ENCODE peak calls at places on chromosome 15, in ten cellular contexts. N is heart left ventricle, D is HepG2, A is right lobe of liver, O is body of pancreas, V is A549, Z is GM12878, W is K562, C is upper lobe of left lung, E is HCT116. L is an unnamed sample.

GRCh38 chr15:25596644-25597562 is 158.1 kb upstream of the UBE3A start:
- ATAC-seq in N (peak; percentile 59), D (no peak), A (no peak), O (no peak), V (no peak), Z (no peak), W (peak; percentile 58), C (no peak), E (no peak), L (no peak)

GRCh38 chr15:99476413-99477222 is 89.2 kb upstream of the MEF2A start:
- ATAC-seq in N (peak; percentile 71), D (peak; percentile 78), A (peak; percentile 39), O (peak; percentile 36), V (peak; percentile 96), Z (peak; percentile 71), W (no peak), C (peak; percentile 64), E (no peak), L (peak; percentile 93)

GRCh38 chr15:66285462-66286280 is 7.7 kb upstream of the DIS3L start:
- ATAC-seq in N (no peak), D (no peak), A (no peak), O (no peak), V (no peak), Z (no peak), W (peak; percentile 58), C (no peak), E (no peak), L (no peak)

GRCh38 chr15:38216763-38217162 is 35.9 kb upstream of the SPRED1 start:
- ATAC-seq in N (no peak), D (peak; percentile 43), A (no peak), O (no peak), V (peak; percentile 76), Z (no peak), W (no peak), C (no peak), E (no peak), L (no peak)

GRCh38 chr15:57035664-57036063 is 117.2 kb downstream of the TCF12 start:
- ATAC-seq in N (no peak), D (no peak), A (no peak), O (no peak), V (no peak), Z (no peak), W (peak; percentile 48), C (no peak), E (no peak), L (no peak)

GRCh38 chr15:38085931-38086562 is 151.6 kb downstream of the TMCO5A start:
- ATAC-seq in N (peak; percentile 36), D (no peak), A (peak; percentile 25), O (peak; percentile 40), V (no peak), Z (peak; percentile 82), W (no peak), C (peak; percentile 77), E (no peak), L (no peak)

GRCh38 chr15:64521201-64521600 is 60.8 kb downstream of the ZNF609 start:
- ATAC-seq in N (peak; percentile 62), D (no peak), A (peak; percentile 18), O (peak; percentile 47), V (peak; percentile 46), Z (no peak), W (peak; percentile 55), C (no peak), E (peak; percentile 5), L (no peak)

GRCh38 chr15:68650901-68651709 is 72.3 kb downstream of the CORO2B start:
- ATAC-seq in N (peak; percentile 47), D (peak; percentile 97), A (peak; percentile 87), O (peak; percentile 66), V (peak; percentile 99), Z (peak; percentile 87), W (peak; percentile 99), C (peak; percentile 69), E (peak; percentile 100), L (no peak)

GRCh38 chr15:80404057-80404718 is at the start of gene ARNT2:
- ATAC-seq in N (peak; percentile 74), D (peak; percentile 75), A (peak; percentile 40), O (peak; percentile 67), V (peak; percentile 81), Z (no peak), W (no peak), C (peak; percentile 38), E (peak; percentile 67), L (peak; percentile 67)

GRCh38 chr15:61155741-61156700 is 73.1 kb downstream of the RORA start:
- ATAC-seq in N (peak; percentile 75), D (no peak), A (no peak), O (no peak), V (no peak), Z (no peak), W (no peak), C (no peak), E (no peak), L (peak; percentile 70)

GRCh38 chr15:74460298-74460697 is 662 bp downstream of the UBL7 start:
- ATAC-seq in N (no peak), D (no peak), A (no peak), O (no peak), V (no peak), Z (peak; percentile 55), W (no peak), C (no peak), E (no peak), L (no peak)
- H3K4me3 ChIP-seq in N (peak overlapping the region; percentile 90), D (peak overlapping the region; percentile 86), A (peak overlapping the region; percentile 82), O (peak overlapping the region; percentile 84), V (peak overlapping the region; percentile 73), Z (peak overlapping the region; percentile 92), W (peak overlapping the region; percentile 73), C (no peak overlapping the region), E (peak overlapping the region; percentile 97), L (peak overlapping the region; percentile 79)

GRCh38 chr15:90716317-90716975 is 700 bp upstream of the BLM start:
- ATAC-seq in N (no peak), D (no peak), A (no peak), O (peak; percentile 17), V (no peak), Z (no peak), W (no peak), C (no peak), E (peak; percentile 33), L (peak; percentile 22)

GRCh38 chr15:90713081-90713480 is 4.1 kb upstream of the BLM start:
- ATAC-seq in N (no peak), D (no peak), A (no peak), O (no peak), V (no peak), Z (no peak), W (no peak), C (no peak), E (no peak), L (no peak)

GRCh38 chr15:90718232-90718631 is 1.1 kb downstream of the BLM start:
- ATAC-seq in N (no peak), D (no peak), A (no peak), O (no peak), V (no peak), Z (no peak), W (no peak), C (no peak), E (no peak), L (no peak)

GRCh38 chr15:90711842-90712241 is 5.3 kb upstream of the BLM start:
- ATAC-seq in N (no peak), D (no peak), A (no peak), O (no peak), V (no peak), Z (peak; percentile 6), W (no peak), C (no peak), E (no peak), L (no peak)

DNA sequence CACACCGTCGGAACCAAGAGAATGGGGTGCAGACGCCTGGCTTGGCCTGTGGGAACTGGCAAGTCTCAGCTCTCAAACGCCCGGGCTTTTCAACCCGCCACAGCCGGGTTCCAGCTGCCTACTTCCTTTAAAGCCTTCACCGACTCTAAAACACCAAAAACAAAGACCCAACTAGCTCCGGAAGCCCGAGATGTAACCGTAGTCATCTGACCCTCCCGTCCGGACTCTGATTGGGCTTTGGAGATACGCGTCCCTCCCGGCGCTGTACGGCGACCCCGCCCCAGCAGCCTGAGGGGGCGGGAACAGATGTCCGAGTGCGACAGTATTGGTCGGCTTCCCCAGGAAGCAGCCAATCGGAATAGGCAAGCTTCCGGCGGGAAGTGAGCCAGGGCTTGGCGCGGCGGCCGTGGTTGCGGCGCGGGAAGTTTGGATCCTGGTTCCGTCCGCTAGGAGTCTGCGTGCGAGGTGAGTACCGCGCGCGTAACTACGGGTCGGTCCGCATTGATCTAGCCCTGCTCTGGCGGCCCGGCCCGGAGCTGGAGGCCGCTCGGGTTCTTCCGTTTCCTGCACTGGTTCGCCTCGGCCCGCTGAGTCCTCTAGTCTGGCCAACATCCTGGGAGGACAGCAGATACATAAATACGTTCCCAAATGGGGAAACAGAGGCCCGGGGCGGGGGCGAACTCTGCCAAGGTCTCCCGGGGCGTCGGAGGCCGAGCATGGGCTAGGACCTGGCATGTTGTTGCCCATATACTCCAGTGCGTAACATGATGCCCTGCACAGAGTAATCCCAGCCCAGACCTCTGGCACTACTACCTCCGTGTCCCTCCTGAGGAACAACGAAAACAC is at the start of gene BLM:
- ATAC-seq in N (peak; percentile 100), D (peak; percentile 99), A (peak; percentile 100), O (peak; percentile 100), V (peak; percentile 100), Z (peak; percentile 99), W (peak; percentile 99), C (peak; percentile 100), E (peak; percentile 99), L (peak; percentile 100)
- TF ChIP-seq POLR2A in N (no peak), D (peak; percentile 85), A (peak; percentile 67), O (no peak), V (peak; percentile 64), Z (peak; percentile 85), W (peak; percentile 95), C (no peak), E (peak; percentile 58), L (no peak)

GRCh38 chr15:71444032-71444810 is 328.9 kb downstream of the THSD4 start:
- ATAC-seq in N (no peak), D (no peak), A (peak; percentile 60), O (no peak), V (peak; percentile 4), Z (no peak), W (no peak), C (no peak), E (no peak), L (no peak)

GRCh38 chr15:71444866-71445590 is 329.8 kb downstream of the THSD4 start:
- ATAC-seq in N (no peak), D (peak; percentile 93), A (no peak), O (no peak), V (peak; percentile 81), Z (no peak), W (no peak), C (no peak), E (peak; percentile 47), L (no peak)

GRCh38 chr15:71447328-71448250 is 332.3 kb downstream of the THSD4 start:
- ATAC-seq in N (no peak), D (no peak), A (peak; percentile 62), O (no peak), V (peak; percentile 25), Z (no peak), W (no peak), C (no peak), E (peak; percentile 81), L (no peak)

GRCh38 chr15:71440479-71441071 is 325.3 kb downstream of the THSD4 start:
- ATAC-seq in N (no peak), D (no peak), A (peak; percentile 72), O (no peak), V (peak; percentile 32), Z (peak; percentile 55), W (peak; percentile 63), C (no peak), E (peak; percentile 43), L (no peak)

GRCh38 chr15:71443538-71443937 is 328.3 kb downstream of the THSD4 start:
- ATAC-seq in N (no peak), D (peak; percentile 31), A (peak; percentile 68), O (no peak), V (peak; percentile 25), Z (peak; percentile 46), W (peak; percentile 51), C (no peak), E (no peak), L (no peak)
- H3K4me3 ChIP-seq in N (no peak overlapping the region), D (no peak overlapping the region), A (no peak overlapping the region), O (no peak overlapping the region), V (no peak overlapping the region), Z (no peak overlapping the region), W (no peak overlapping the region), C (no peak overlapping the region), E (no peak overlapping the region), L (no peak overlapping the region)

GRCh38 chr15:39598186-39598850 is 17.4 kb downstream of the THBS1 start:
- ATAC-seq in N (no peak), D (no peak), A (no peak), O (no peak), V (peak; percentile 30), Z (no peak), W (no peak), C (no peak), E (no peak), L (no peak)
- TF ChIP-seq POLR2A in N (no peak), D (no peak), A (no peak), O (no peak), V (no peak), Z (no peak), W (no peak), C (no peak), E (no peak), L (no peak)

L was measured in gastroesophageal sphincter.